ENCODE peak calls at places on chromosomes 3 and 15, in eight cellular contexts. G is AG10803; J is occipital lobe; M is activated T-helper 1 cell treated with Interleukin-2 at 50 U/mL for 16 hours; E is CD8-positive, alpha-beta memory T cell; Z is substantia nigra; S is astrocyte of the spinal cord; Q is NCI-H1092. K is an unnamed sample.

GRCh38 chr15:85800460-85801123 is 5.9 kb upstream of the KLHL25 start:
- DNase-seq in J (no peak), M (no peak), E (no peak), S (peak), Q (peak), G (peak), Z (no peak), K (no peak)

GRCh38 chr3:160331127-160331937 is 67.7 kb downstream of the IFT80 start:
- DNase-seq in E (no peak), S (peak), Z (peak), G (peak), J (no peak), M (no peak), Q (no peak), K (no peak)

GRCh38 chr15:31489801-31490646 is 163.4 kb downstream of the KLF13 start:
- DNase-seq in E (peak), S (peak), Z (no peak), Q (no peak), J (no peak), G (peak), M (no peak), K (no peak)

GRCh38 chr3:192467230-192468186 is 259.8 kb downstream of the FGF12 start:
- DNase-seq in Z (peak), G (peak), J (peak), S (peak), E (peak), Q (peak), M (peak), K (peak)

GRCh38 chr3:53554559-53555511 is 60.4 kb downstream of the CACNA1D start:
- DNase-seq in Q (no peak), E (no peak), J (no peak), Z (no peak), S (no peak), M (no peak), G (no peak), K (no peak)

GRCh38 chr15:59399465-59400102 is 26.9 kb upstream of the MYO1E start:
- DNase-seq in J (no peak), Q (no peak), E (no peak), Z (peak), S (no peak), G (no peak), M (no peak), K (no peak)

GRCh38 chr3:78844307-78844706 is 923.5 kb downstream of the ROBO1 start:
- DNase-seq in G (no peak), M (no peak), E (no peak), J (no peak), S (no peak), Q (no peak), Z (no peak), K (no peak)

GRCh38 chr15:40175160-40175559 is 14.3 kb downstream of the BUB1B start:
- DNase-seq in M (no peak), E (no peak), Z (no peak), G (peak), J (no peak), Q (no peak), S (no peak), K (no peak)

GRCh38 chr3:12773724-12774105 is 14.7 kb upstream of the TMEM40 start:
- DNase-seq in S (no peak), Q (no peak), E (no peak), M (no peak), J (no peak), Z (no peak), G (peak), K (no peak)

GRCh38 chr3:171980578-171981270 is 58.7 kb upstream of the FNDC3B start:
- DNase-seq in E (peak), G (peak), Z (no peak), Q (no peak), S (no peak), J (no peak), M (no peak), K (no peak)

GRCh38 chr3:174633342-174633741 is 225.8 kb upstream of the NAALADL2 start:
- DNase-seq in E (no peak), Z (no peak), J (no peak), G (no peak), M (no peak), Q (no peak), S (no peak), K (no peak)

GRCh38 chr3:49343163-49343562 is 3.3 kb upstream of the USP4 start:
- DNase-seq in M (no peak), S (no peak), Q (no peak), Z (no peak), G (no peak), E (no peak), J (no peak), K (no peak)

GRCh38 chr3:76245073-76245472 is 459.7 kb upstream of the ZNF717 start:
- DNase-seq in M (no peak), G (no peak), Q (no peak), J (no peak), Z (no peak), S (no peak), E (no peak), K (no peak)

GRCh38 chr15:39321977-39322376 is 258.9 kb upstream of the THBS1 start:
- DNase-seq in G (peak), E (no peak), S (no peak), M (no peak), Z (no peak), Q (no peak), J (no peak), K (no peak)

GRCh38 chr3:4045756-4046155 is 246.5 kb downstream of the LRRN1 start:
- DNase-seq in G (no peak), E (no peak), Q (no peak), M (no peak), J (no peak), S (no peak), Z (no peak), K (no peak)

GRCh38 chr15:33068007-33068441 is 126.5 kb downstream of the FMN1 start:
- DNase-seq in E (peak), Z (peak), M (no peak), Q (no peak), G (peak), S (peak), J (no peak), K (peak)

GRCh38 chr15:88256261-88257230 is at the start of gene NTRK3:
- DNase-seq in J (peak), S (peak), Q (peak), G (peak), M (no peak), Z (peak), E (no peak), K (peak)

GRCh38 chr3:34504755-34505154 is 706.3 kb downstream of the PDCD6IP start:
- DNase-seq in G (no peak), E (no peak), M (no peak), Q (no peak), S (no peak), Z (no peak), J (no peak), K (no peak)

GRCh38 chr3:151410891-151411559 is 26.5 kb upstream of the P2RY12 start:
- DNase-seq in J (no peak), Q (no peak), G (peak), M (no peak), Z (no peak), S (peak), E (no peak), K (no peak)

GRCh38 chr3:111539351-111540331 is 2.4 kb upstream of the CD96 start:
- DNase-seq in M (peak), S (peak), G (peak), Q (no peak), J (no peak), E (peak), Z (no peak), K (peak)

GRCh38 chr15:20106026-20106425 is 435.6 kb downstream of the GOLGA6L6 start:
- DNase-seq in M (no peak), E (no peak), G (no peak), Z (no peak), J (no peak), Q (no peak), S (no peak), K (no peak)

GRCh38 chr3:3464131-3464530 is 284.6 kb upstream of the CRBN start:
- DNase-seq in J (no peak), E (no peak), Q (no peak), S (no peak), G (no peak), Z (no peak), M (no peak), K (no peak)

GRCh38 chr3:46221368-46221767 is 13.3 kb upstream of the CCR1 start:
- DNase-seq in J (no peak), S (no peak), G (no peak), E (no peak), Z (no peak), Q (no peak), M (no peak), K (no peak)

GRCh38 chr15:71599404-71600225 is 210.7 kb upstream of the NR2E3 start:
- DNase-seq in M (no peak), S (peak), E (no peak), G (peak), Z (no peak), J (no peak), Q (no peak), K (no peak)

GRCh38 chr3:126307591-126308393 is 49.4 kb downstream of the KLF15 start:
- DNase-seq in Q (no peak), J (no peak), M (no peak), S (no peak), G (no peak), Z (no peak), E (no peak), K (no peak)

GRCh38 chr3:189727898-189728297 is 96.7 kb downstream of the TP63 start:
- DNase-seq in Z (no peak), E (no peak), S (peak), J (no peak), M (no peak), G (peak), Q (no peak), K (no peak)

GRCh38 chr3:69081583-69082262 is 1.6 kb upstream of the UBA3 start:
- DNase-seq in M (no peak), Q (no peak), S (no peak), G (no peak), E (no peak), J (no peak), Z (no peak), K (no peak)

GRCh38 chr3:197331131-197331530 is 32.7 kb upstream of the DLG1 start:
- DNase-seq in S (no peak), Q (no peak), G (peak), J (no peak), E (no peak), M (no peak), Z (no peak), K (no peak)